ENCODE peak calls at places on chromosomes 16 and 17, in ten cellular contexts. R is effector CD4-positive, alpha-beta T cell; C is Peyer's patch; U is cardiac muscle cell; Q is dorsolateral prefrontal cortex; J is effector memory CD4-positive, alpha-beta T cell; K is PC-3; T is epithelial cell of esophagus; S is AG04450; I is small intestine. E is an unnamed sample.

GRCh38 chr17:77675411-77675810 is 283.1 kb upstream of the TNRC6C start:
- DNase-seq in R (no peak), C (no peak), U (no peak), Q (no peak), J (no peak), K (no peak), T (no peak), S (no peak), I (no peak), E (no peak)

GRCh38 chr16:72255785-72256184 is 83.8 kb upstream of the PMFBP1 start:
- DNase-seq in R (no peak), C (no peak), U (no peak), Q (no peak), J (no peak), K (no peak), T (peak), S (no peak), I (no peak), E (no peak)

GRCh38 chr16:46768809-46769208 is 20.7 kb upstream of the MYLK3 start:
- DNase-seq in R (no peak), C (no peak), U (no peak), Q (no peak), J (no peak), K (no peak), T (no peak), S (no peak), I (no peak), E (no peak)

GRCh38 chr17:57988301-57989010 is 402 bp upstream of the VEZF1 start:
- DNase-seq in R (peak), C (peak), U (peak), Q (peak), J (no peak), K (peak), T (peak), S (no peak), I (peak), E (peak)

GRCh38 chr17:61405047-61405685 is 5.5 kb downstream of the TBX2 start:
- DNase-seq in R (no peak), C (no peak), U (no peak), Q (no peak), J (no peak), K (no peak), T (no peak), S (no peak), I (no peak), E (no peak)

GRCh38 chr17:60137731-60138130 is 12.0 kb upstream of the CA4 start:
- DNase-seq in R (no peak), C (no peak), U (no peak), Q (no peak), J (no peak), K (no peak), T (no peak), S (no peak), I (no peak), E (no peak)

GRCh38 chr17:46135126-46135812 is 58.0 kb downstream of the KANSL1 start:
- DNase-seq in R (no peak), C (no peak), U (peak), Q (no peak), J (no peak), K (no peak), T (no peak), S (no peak), I (no peak), E (no peak)

GRCh38 chr17:44672479-44673093 is 16.3 kb downstream of the MEIOC start:
- DNase-seq in R (no peak), C (no peak), U (peak), Q (no peak), J (no peak), K (peak), T (peak), S (no peak), I (peak), E (no peak)

GRCh38 chr17:330993-331701 is 21.5 kb downstream of the RPH3AL start:
- DNase-seq in R (no peak), C (no peak), U (peak), Q (peak), J (no peak), K (no peak), T (no peak), S (no peak), I (no peak), E (no peak)

GRCh38 chr16:46620265-46621005 is 744 bp downstream of the SHCBP1 start:
- DNase-seq in R (no peak), C (no peak), U (peak), Q (no peak), J (no peak), K (peak), T (peak), S (no peak), I (peak), E (no peak)

GRCh38 chr17:31627960-31628359 is 231.1 kb downstream of the COPRS start:
- DNase-seq in R (no peak), C (no peak), U (no peak), Q (no peak), J (no peak), K (peak), T (peak), S (peak), I (no peak), E (no peak)

GRCh38 chr16:58010886-58011285 is 9.7 kb downstream of the USB1 start:
- DNase-seq in R (no peak), C (no peak), U (no peak), Q (no peak), J (no peak), K (no peak), T (no peak), S (no peak), I (no peak), E (no peak)

GRCh38 chr17:337022-337420 is 15.6 kb downstream of the RPH3AL start:
- DNase-seq in R (no peak), C (no peak), U (no peak), Q (no peak), J (no peak), K (no peak), T (no peak), S (no peak), I (no peak), E (no peak)

GRCh38 chr17:68456529-68457167 is 648 bp downstream of the WIPI1 start:
- DNase-seq in R (no peak), C (peak), U (peak), Q (peak), J (no peak), K (peak), T (peak), S (peak), I (peak), E (no peak)

GRCh38 chr16:30407794-30408534 is 558 bp downstream of the ZNF771 start:
- DNase-seq in R (no peak), C (no peak), U (no peak), Q (no peak), J (no peak), K (no peak), T (no peak), S (no peak), I (no peak), E (no peak)

GRCh38 chr16:28991687-28992086 is 6.8 kb downstream of the LAT start:
- DNase-seq in R (no peak), C (no peak), U (no peak), Q (no peak), J (no peak), K (no peak), T (no peak), S (no peak), I (no peak), E (no peak)

GRCh38 chr17:50661795-50662391 is 27.2 kb downstream of the ABCC3 start:
- DNase-seq in R (no peak), C (no peak), U (peak), Q (no peak), J (no peak), K (peak), T (peak), S (peak), I (peak), E (no peak)

GRCh38 chr17:29069526-29070041 is 26.6 kb downstream of the PIPOX start:
- DNase-seq in R (no peak), C (no peak), U (peak), Q (peak), J (no peak), K (no peak), T (peak), S (no peak), I (peak), E (no peak)

GRCh38 chr17:32912218-32912897 is 15.6 kb upstream of the TMEM98 start:
- DNase-seq in R (no peak), C (peak), U (peak), Q (no peak), J (no peak), K (peak), T (peak), S (peak), I (peak), E (no peak)

GRCh38 chr17:70109497-70109896 is 34.5 kb downstream of the KCNJ16 start:
- DNase-seq in R (no peak), C (no peak), U (no peak), Q (no peak), J (no peak), K (no peak), T (no peak), S (no peak), I (no peak), E (no peak)

GRCh38 chr17:3534881-3535252 is 22.7 kb downstream of the TRPV3 start:
- DNase-seq in R (no peak), C (no peak), U (peak), Q (no peak), J (no peak), K (peak), T (peak), S (no peak), I (no peak), E (no peak)

GRCh38 chr16:74673876-74674275 is 7.2 kb upstream of the RFWD3 start:
- DNase-seq in R (no peak), C (no peak), U (no peak), Q (no peak), J (no peak), K (no peak), T (no peak), S (no peak), I (no peak), E (no peak)

GRCh38 chr17:8649157-8650118 is 18.9 kb upstream of the MYH10 start:
- DNase-seq in R (no peak), C (no peak), U (peak), Q (no peak), J (no peak), K (no peak), T (no peak), S (peak), I (no peak), E (no peak)

GRCh38 chr17:70074991-70075390 is at the start of gene KCNJ16:
- DNase-seq in R (no peak), C (no peak), U (no peak), Q (no peak), J (no peak), K (no peak), T (peak), S (no peak), I (peak), E (no peak)

GRCh38 chr16:25210758-25211157 is 6.0 kb upstream of the AQP8 start:
- DNase-seq in R (no peak), C (no peak), U (peak), Q (no peak), J (no peak), K (peak), T (peak), S (peak), I (no peak), E (no peak)

GRCh38 chr17:16091773-16092172 is 92.1 kb downstream of the TTC19 start:
- DNase-seq in R (no peak), C (no peak), U (peak), Q (no peak), J (no peak), K (no peak), T (no peak), S (no peak), I (no peak), E (no peak)

GRCh38 chr16:83948914-83949723 is 3.9 kb upstream of the OSGIN1 start:
- DNase-seq in R (no peak), C (no peak), U (no peak), Q (no peak), J (no peak), K (no peak), T (no peak), S (no peak), I (peak), E (no peak)

GRCh38 chr16:83301966-83302365 is 505.8 kb upstream of the HSBP1 start:
- DNase-seq in R (no peak), C (no peak), U (peak), Q (no peak), J (no peak), K (no peak), T (no peak), S (no peak), I (no peak), E (no peak)

GRCh38 chr16:58418601-58419000 is 26.3 kb downstream of the GINS3 start:
- DNase-seq in R (no peak), C (no peak), U (peak), Q (no peak), J (no peak), K (peak), T (peak), S (no peak), I (no peak), E (no peak)

GRCh38 chr17:74296548-74296936 is 22.5 kb downstream of the DNAI2 start:
- DNase-seq in R (no peak), C (no peak), U (peak), Q (peak), J (peak), K (peak), T (peak), S (no peak), I (peak), E (no peak)

GRCh38 chr16:2333772-2334379 is 6.7 kb downstream of the ABCA3 start:
- DNase-seq in R (no peak), C (no peak), U (no peak), Q (no peak), J (no peak), K (peak), T (no peak), S (no peak), I (no peak), E (no peak)

GRCh38 chr16:52709286-52709685 is 162.3 kb upstream of the TOX3 start:
- DNase-seq in R (no peak), C (no peak), U (no peak), Q (no peak), J (no peak), K (no peak), T (no peak), S (no peak), I (no peak), E (no peak)

GRCh38 chr16:4780235-4780634 is 7.9 kb downstream of the SEPTIN12 start:
- DNase-seq in R (no peak), C (no peak), U (no peak), Q (no peak), J (no peak), K (peak), T (peak), S (no peak), I (no peak), E (no peak)

GRCh38 chr16:17994027-17994426 is 342.5 kb downstream of the NPIPA8 start:
- DNase-seq in R (no peak), C (no peak), U (no peak), Q (no peak), J (no peak), K (no peak), T (no peak), S (no peak), I (no peak), E (no peak)

GRCh38 chr17:19338031-19338990 is 24.2 kb downstream of the B9D1 start:
- DNase-seq in R (peak), C (peak), U (peak), Q (no peak), J (peak), K (peak), T (peak), S (no peak), I (peak), E (peak)

GRCh38 chr17:29384901-29385300 is 5.3 kb upstream of the TAOK1 start:
- DNase-seq in R (no peak), C (no peak), U (no peak), Q (no peak), J (no peak), K (peak), T (peak), S (no peak), I (no peak), E (no peak)

GRCh38 chr17:79655672-79656290 is 44.9 kb upstream of the RBFOX3 start:
- DNase-seq in R (no peak), C (no peak), U (no peak), Q (no peak), J (no peak), K (no peak), T (no peak), S (no peak), I (no peak), E (no peak)

GRCh38 chr16:80576343-80576912 is 35.6 kb downstream of the DYNLRB2 start:
- DNase-seq in R (no peak), C (no peak), U (no peak), Q (no peak), J (no peak), K (no peak), T (no peak), S (no peak), I (no peak), E (no peak)